ENCODE peak calls at places on chromosomes 11 and 22, in six cellular contexts. F is Peyer's patch; Z is A673; P is activated CD8-positive, alpha-beta T cell treated with anti-CD3 and anti-CD28 coated beads for 36 hours; L is HFFc6; K is lower lobe of right lung. V is an unnamed sample.

GRCh38 chr11:28383471-28383870 is 275.3 kb downstream of the METTL15 start:
- DNase-seq in L (peak), K (no peak), F (no peak), P (no peak), Z (no peak), V (no peak)

GRCh38 chr11:86193297-86194095 is 51.1 kb upstream of the EED start:
- DNase-seq in K (peak), Z (peak), L (peak), P (peak), F (peak), V (no peak)

GRCh38 chr22:20456064-20456721 is 18.6 kb upstream of the SCARF2 start:
- DNase-seq in L (peak), F (peak), K (peak), P (peak), Z (peak), V (peak)

GRCh38 chr11:2671748-2672147 is 28.0 kb downstream of the KCNQ1OT1 start:
- DNase-seq in K (no peak), P (no peak), F (no peak), Z (no peak), L (no peak), V (no peak)

GRCh38 chr11:118914178-118914918 is 11.4 kb downstream of the BCL9L start:
- DNase-seq in F (peak), P (peak), K (no peak), Z (peak), L (no peak), V (no peak)

GRCh38 chr11:75655619-75656018 is 13.2 kb downstream of the MAP6 start:
- DNase-seq in L (peak), P (no peak), Z (no peak), F (no peak), K (no peak), V (no peak)

GRCh38 chr11:13336246-13336873 is 58.8 kb downstream of the BMAL1 start:
- DNase-seq in K (no peak), L (peak), F (no peak), P (no peak), Z (no peak), V (no peak)

GRCh38 chr11:47980907-47981621 is 705 bp downstream of the PTPRJ start:
- DNase-seq in L (peak), P (peak), Z (peak), K (peak), F (peak), V (no peak)

GRCh38 chr11:126345759-126346585 is 9.5 kb upstream of the ST3GAL4 start:
- DNase-seq in L (peak), K (no peak), P (no peak), Z (peak), F (peak), V (peak)

GRCh38 chr11:34213366-34213765 is 107.9 kb downstream of the NAT10 start:
- DNase-seq in F (no peak), K (no peak), Z (no peak), L (peak), P (no peak), V (no peak)

GRCh38 chr22:43921361-43921760 is 2.2 kb upstream of the PNPLA3 start:
- DNase-seq in F (no peak), L (peak), Z (no peak), P (no peak), K (no peak), V (no peak)

GRCh38 chr11:24754406-24754805 is 257.6 kb downstream of the LUZP2 start:
- DNase-seq in P (no peak), L (no peak), Z (no peak), F (no peak), K (no peak), V (no peak)

GRCh38 chr11:93952082-93952780 is 68.9 kb upstream of the HEPHL1 start:
- DNase-seq in L (no peak), P (no peak), K (no peak), Z (no peak), F (no peak), V (no peak)

GRCh38 chr11:109641549-109641948 is 219.6 kb downstream of the C11orf87 start:
- DNase-seq in P (peak), F (no peak), Z (peak), K (no peak), L (peak), V (no peak)

GRCh38 chr22:43848366-43849171 is 13.7 kb downstream of the SULT4A1 start:
- DNase-seq in Z (no peak), F (peak), L (no peak), K (no peak), P (no peak), V (no peak)

GRCh38 chr11:30228323-30228884 is 2.4 kb upstream of the FSHB start:
- DNase-seq in F (no peak), P (no peak), L (no peak), K (no peak), Z (no peak), V (no peak)

GRCh38 chr11:113505046-113505445 is 29.8 kb upstream of the DRD2 start:
- DNase-seq in L (no peak), P (no peak), K (no peak), Z (no peak), F (no peak), V (no peak)

GRCh38 chr11:16418698-16419097 is 62.4 kb upstream of the SOX6 start:
- DNase-seq in Z (peak), L (no peak), K (no peak), F (no peak), P (no peak), V (no peak)

GRCh38 chr11:134579709-134580634 is 167.9 kb upstream of the B3GAT1 start:
- DNase-seq in Z (no peak), L (no peak), K (no peak), F (peak), P (no peak), V (no peak)

GRCh38 chr22:37678372-37678771 is 2.9 kb downstream of the LGALS1 start:
- DNase-seq in K (no peak), P (no peak), F (no peak), L (no peak), Z (no peak), V (no peak)

GRCh38 chr11:67371549-67372231 is 1.7 kb downstream of the CLCF1 start:
- DNase-seq in L (peak), P (peak), Z (peak), F (no peak), K (peak), V (no peak)

DNA sequence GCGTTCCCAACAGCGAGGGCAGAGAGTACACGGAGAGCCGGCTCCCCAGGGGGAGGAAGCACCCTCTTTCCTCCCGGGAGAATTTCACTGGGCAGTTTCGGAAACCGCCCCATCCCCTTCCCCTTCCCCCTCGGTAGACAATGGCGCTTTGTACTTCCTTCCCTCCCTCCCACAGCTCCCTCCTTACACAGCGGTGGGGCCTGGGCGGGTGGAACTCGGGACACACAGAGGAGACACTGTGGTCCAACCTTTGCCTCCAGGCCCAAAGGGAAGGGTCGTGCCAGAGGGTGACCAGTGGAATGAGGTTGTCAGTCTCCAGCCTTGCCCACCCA is 4.3 kb downstream of the SMTN start:
- DNase-seq in Z (peak), K (no peak), P (no peak), F (no peak), L (no peak), V (no peak)
- TF ChIP-seq CTCF in Z (no peak), K (no peak), P (peak), F (no peak), L (peak), V (no peak)

GRCh38 chr11:107609384-107610218 is 18.7 kb downstream of the ELMOD1 start:
- DNase-seq in K (no peak), P (no peak), F (no peak), L (no peak), Z (no peak), V (no peak)

GRCh38 chr11:107608809-107609208 is 17.9 kb downstream of the ELMOD1 start:
- DNase-seq in Z (no peak), K (no peak), L (no peak), F (no peak), P (no peak), V (no peak)

GRCh38 chr11:107606122-107606521 is 15.2 kb downstream of the ELMOD1 start:
- DNase-seq in P (no peak), L (no peak), F (no peak), Z (no peak), K (no peak), V (no peak)
- TF ChIP-seq CTCF in P (no peak), L (peak), F (no peak), Z (peak), K (no peak), V (peak)

DNA sequence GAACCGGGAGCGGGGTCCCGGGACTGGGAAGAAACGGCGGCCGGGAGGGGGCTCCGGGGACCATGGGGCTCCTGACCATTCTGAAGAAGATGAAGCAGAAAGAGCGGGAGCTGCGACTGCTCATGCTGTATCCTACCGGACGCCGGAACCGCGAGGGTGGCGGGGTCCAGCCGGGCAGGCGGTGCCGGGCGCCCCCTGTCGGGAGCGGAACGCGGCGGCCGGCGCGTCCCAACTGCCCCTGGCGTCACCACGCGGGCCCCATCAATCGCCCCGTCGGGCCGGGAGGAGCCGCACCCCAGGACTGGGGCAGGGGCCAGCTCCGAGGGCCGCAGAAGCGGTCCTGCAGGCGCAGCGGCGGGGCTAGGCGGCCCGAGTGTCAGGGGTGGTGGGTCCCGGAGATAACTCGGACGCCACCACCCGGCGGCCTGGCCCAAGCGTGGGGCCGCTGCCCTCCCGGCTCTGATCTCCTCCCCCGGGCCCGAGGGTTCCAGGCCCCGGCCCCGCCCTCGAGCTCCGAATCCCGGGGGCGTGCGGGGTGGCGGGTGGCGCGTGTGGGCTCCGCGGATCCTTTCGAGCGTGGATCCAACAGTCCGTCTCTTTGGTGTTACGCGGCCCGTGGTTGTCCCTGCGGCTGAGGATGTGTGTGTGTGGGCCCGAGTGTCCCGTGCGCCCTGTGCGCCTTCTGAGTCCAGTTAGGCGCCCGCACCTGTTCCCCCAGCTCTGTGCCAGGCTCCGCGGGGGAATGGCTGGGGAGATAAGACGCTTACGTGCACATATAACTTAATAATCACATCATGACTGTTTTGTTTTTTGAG is at the start of gene ARL2:
- DNase-seq in Z (peak), F (peak), K (no peak), P (peak), L (no peak), V (no peak)
- TF ChIP-seq CTCF in Z (peak), F (peak), K (peak), P (peak), L (peak), V (peak)

DNA sequence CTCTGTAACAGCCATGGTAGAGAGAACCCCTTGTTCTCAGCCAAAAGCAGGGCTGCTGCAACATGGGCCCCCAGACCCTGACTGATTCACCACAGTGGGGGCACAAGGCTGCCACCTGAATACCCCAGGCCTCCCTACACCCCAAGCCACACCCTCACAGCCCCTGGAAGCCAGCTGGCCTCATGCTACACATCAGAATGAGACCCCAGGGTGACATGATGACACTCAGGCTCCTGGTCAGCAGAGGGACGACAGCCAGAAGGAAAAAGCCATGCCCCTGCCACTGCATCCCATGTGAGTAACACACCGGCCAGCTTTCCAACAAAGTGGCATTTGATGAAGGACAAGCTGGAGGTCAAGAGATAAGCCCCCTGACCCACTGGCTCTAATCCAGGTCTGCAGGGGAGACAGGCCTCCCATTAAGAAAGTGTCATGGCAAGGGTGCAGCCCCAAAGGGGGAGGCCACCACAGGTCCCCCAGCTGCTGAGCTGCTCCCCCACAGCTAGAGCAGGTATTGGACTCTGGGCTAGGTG is 2.6 kb downstream of the CDPF1 start:
- DNase-seq in K (no peak), Z (no peak), F (no peak), L (no peak), P (no peak), V (no peak)
- TF ChIP-seq CTCF in K (no peak), Z (no peak), F (no peak), L (no peak), P (no peak), V (no peak)

GRCh38 chr11:72333657-72334056 is 89.7 kb upstream of the PHOX2A start:
- DNase-seq in F (no peak), L (no peak), Z (no peak), P (peak), K (no peak), V (no peak)

GRCh38 chr11:72330131-72330727 is 86.3 kb upstream of the PHOX2A start:
- DNase-seq in F (no peak), P (no peak), L (no peak), K (no peak), Z (no peak), V (no peak)

GRCh38 chr11:72326151-72326842 is 82.3 kb upstream of the PHOX2A start:
- DNase-seq in L (peak), P (peak), K (no peak), Z (no peak), F (no peak), V (no peak)

GRCh38 chr11:72331761-72332160 is 87.8 kb upstream of the PHOX2A start:
- DNase-seq in P (no peak), F (no peak), K (no peak), L (no peak), Z (no peak), V (no peak)

GRCh38 chr11:72328366-72329224 is 84.6 kb upstream of the PHOX2A start:
- DNase-seq in F (no peak), Z (no peak), L (no peak), K (no peak), P (no peak), V (no peak)
- TF ChIP-seq CTCF in F (no peak), Z (peak), L (peak), K (no peak), P (no peak), V (no peak)

DNA sequence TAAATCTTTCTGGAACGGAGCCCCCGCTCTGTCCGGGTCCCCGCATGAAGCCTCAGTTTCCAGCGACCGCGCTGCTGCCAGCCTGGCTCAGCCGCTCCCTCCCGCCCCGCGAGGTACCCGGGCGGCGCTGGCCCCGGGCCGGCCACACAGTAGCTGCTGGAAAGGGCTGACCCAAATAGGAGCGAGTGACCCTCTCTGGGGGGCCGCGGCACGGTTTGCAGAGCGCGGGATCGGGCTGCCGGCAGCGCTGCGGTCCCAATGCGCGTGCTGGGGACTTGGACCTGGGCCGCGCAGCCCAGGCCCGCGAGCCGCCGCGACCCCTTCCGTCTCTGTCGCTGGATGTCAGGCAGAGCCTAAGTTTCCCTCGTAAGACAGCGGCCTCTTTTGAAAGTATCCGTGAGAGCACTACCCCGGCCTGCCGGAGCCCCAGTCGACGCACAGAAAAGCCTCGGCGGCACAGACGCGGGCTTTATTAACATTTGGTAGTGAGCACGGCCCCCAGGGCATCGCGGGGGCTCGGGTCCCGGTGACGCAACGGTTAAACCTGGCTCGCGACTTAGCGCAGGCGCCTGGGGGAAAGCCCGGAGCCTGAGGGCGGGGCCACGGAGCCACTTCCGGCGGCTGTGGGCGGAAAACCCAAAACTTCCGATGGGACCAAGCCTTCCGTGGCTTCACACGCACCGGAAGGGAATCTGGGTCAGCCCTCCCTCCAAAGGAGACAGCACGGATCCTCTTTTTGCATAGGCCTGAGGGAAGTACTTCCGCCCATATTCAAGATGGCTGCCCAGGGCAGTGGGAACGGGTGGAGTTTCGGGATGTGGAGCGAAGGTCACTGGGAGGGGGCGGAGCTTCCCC is 14.9 kb downstream of the BAD start:
- DNase-seq in Z (peak), F (peak), P (peak), L (peak), K (peak), V (peak)
- TF ChIP-seq CTCF in Z (peak), F (no peak), P (no peak), L (peak), K (peak), V (no peak)

DNA sequence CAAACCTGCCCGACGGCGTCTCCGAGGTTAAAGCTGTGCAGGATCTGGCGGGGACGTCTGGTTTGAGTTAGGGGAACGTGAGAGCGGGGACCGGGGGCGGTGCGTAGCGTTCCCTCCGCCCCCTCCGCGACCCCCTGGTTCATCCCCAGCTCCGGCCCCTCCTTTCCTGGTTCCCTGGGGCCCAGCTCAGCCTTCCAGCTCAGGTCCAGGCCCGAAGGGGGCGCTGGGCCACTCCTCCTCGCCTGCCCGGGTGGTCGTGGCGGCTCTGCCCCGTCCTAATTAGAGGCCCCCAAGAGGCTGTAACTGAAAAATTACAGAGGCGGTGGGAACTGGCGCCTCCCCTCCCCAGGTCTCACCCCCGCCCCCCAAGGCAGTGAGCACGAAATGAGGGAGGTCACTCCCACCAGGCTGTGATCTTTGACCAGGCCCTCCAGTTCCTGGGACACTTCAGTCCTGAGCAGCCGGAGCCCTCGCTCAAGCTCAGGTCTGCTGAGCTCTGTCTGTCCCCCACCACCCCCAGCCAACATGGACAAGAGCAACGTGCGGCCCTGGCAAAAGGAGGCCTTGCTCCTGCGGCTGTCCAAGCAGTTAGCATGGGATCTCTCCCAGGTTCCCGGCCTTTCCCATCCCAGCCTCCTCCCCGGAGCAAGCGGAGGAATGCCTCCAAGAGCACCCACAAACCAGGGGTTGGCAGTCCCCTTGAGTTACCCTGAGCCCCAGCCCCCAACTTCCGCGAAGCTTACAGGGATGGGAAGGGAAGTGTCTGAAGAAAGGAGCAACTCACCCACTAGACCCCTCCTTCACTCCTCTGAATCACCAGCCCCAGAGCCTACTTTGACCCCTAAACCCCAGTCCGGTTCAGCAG is 3.3 kb downstream of the CD248 start:
- DNase-seq in F (no peak), L (no peak), Z (no peak), K (peak), P (peak), V (no peak)
- TF ChIP-seq CTCF in F (no peak), L (peak), Z (peak), K (no peak), P (no peak), V (peak)

GRCh38 chr11:398826-399225 is 4.8 kb downstream of the PKP3 start:
- DNase-seq in Z (peak), P (peak), L (peak), F (no peak), K (no peak), V (no peak)

GRCh38 chr11:395866-396265 is 1.9 kb downstream of the PKP3 start:
- DNase-seq in P (no peak), F (no peak), Z (no peak), K (no peak), L (no peak), V (no peak)

GRCh38 chr11:394858-395655 is 1.0 kb downstream of the PKP3 start:
- DNase-seq in K (no peak), F (no peak), P (no peak), L (no peak), Z (no peak), V (no peak)

GRCh38 chr11:396511-396947 is 2.5 kb downstream of the PKP3 start:
- DNase-seq in L (peak), K (peak), P (peak), Z (no peak), F (no peak), V (no peak)

DNA sequence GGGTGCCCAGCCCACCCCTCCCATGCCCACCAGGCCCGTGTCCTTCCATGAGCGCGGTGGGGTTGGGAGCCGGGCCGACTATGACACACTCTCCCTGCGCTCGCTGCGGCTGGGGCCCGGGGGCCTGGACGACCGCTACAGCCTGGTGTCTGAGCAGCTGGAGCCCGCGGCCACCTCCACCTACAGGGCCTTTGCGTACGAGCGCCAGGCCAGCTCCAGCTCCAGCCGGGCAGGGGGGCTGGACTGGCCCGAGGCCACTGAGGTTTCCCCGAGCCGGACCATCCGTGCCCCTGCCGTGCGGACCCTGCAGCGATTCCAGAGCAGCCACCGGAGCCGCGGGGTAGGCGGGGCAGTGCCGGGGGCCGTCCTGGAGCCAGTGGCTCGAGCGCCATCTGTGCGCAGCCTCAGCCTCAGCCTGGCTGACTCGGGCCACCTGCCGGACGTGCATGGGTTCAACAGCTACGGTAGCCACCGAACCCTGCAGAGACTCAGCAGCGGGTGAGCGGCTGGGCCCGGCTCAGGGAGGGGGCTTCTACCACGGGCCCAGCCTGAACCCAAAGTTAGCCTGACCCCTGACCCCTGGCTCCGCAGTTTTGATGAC is 3.0 kb downstream of the PKP3 start:
- DNase-seq in F (no peak), P (peak), Z (no peak), K (peak), L (peak), V (peak)
- TF ChIP-seq CTCF in F (peak), P (no peak), Z (no peak), K (peak), L (peak), V (peak)

GRCh38 chr22:41508770-41509170 is 35.5 kb downstream of the POLR3H start:
- DNase-seq in Z (no peak), F (no peak), K (no peak), P (no peak), L (no peak), V (no peak)
- TF ChIP-seq CTCF in Z (no peak), F (no peak), K (no peak), P (no peak), L (peak), V (no peak)

V was measured in AG09319.